ENCODE peak calls at places on chromosomes 2 and 18, in nine cellular contexts. U is activated CD4-positive, alpha-beta T cell treated with anti-CD3 and anti-CD28 coated beads, Interleukin-2, amount 10 ng/mL, durations not matched to agents 7 days and 5 days; I is HTR-8/SVneo; J is endothelial cell of umbilical vein; T is activated T-cell treated with anti-CD3 and anti-CD28 coated beads, Interleukin-2, amount 50 U/mL, for 1 hour; F is amygdala; Z is A549; Y is left kidney; N is GM19239. E is an unnamed sample.

GRCh38 chr18:76213996-76214395 is 281.0 kb downstream of the ZNF516 start:
- DNase-seq in U (no peak), I (no peak), J (no peak), T (no peak), F (no peak), Z (no peak), Y (no peak), N (no peak), E (no peak)

GRCh38 chr2:1900736-1901135 is 156.4 kb upstream of the PXDN start:
- DNase-seq in U (no peak), I (no peak), J (no peak), T (no peak), F (no peak), Z (no peak), Y (peak), N (no peak), E (no peak)

GRCh38 chr2:218983263-218983970 is 1.6 kb downstream of the FEV start:
- DNase-seq in U (no peak), I (no peak), J (no peak), T (no peak), F (no peak), Z (no peak), Y (no peak), N (no peak), E (no peak)

GRCh38 chr2:221549143-221549542 is 23.0 kb downstream of the EPHA4 start:
- DNase-seq in U (no peak), I (no peak), J (no peak), T (no peak), F (no peak), Z (no peak), Y (no peak), N (peak), E (no peak)

GRCh38 chr2:133171396-133172004 is 396.8 kb downstream of the NCKAP5 start:
- DNase-seq in U (peak), I (peak), J (peak), T (no peak), F (no peak), Z (peak), Y (peak), N (peak), E (no peak)

GRCh38 chr2:221943078-221943810 is 355.6 kb downstream of the PAX3 start:
- DNase-seq in U (no peak), I (no peak), J (peak), T (no peak), F (no peak), Z (no peak), Y (peak), N (no peak), E (no peak)

GRCh38 chr2:88711331-88711730 is 19.9 kb downstream of the RPIA start:
- DNase-seq in U (no peak), I (no peak), J (no peak), T (no peak), F (no peak), Z (no peak), Y (no peak), N (no peak), E (no peak)

GRCh38 chr2:215796160-215796559 is 217.2 kb downstream of the MREG start:
- DNase-seq in U (peak), I (no peak), J (peak), T (no peak), F (no peak), Z (no peak), Y (peak), N (no peak), E (no peak)

E was measured in posterior cingulate gyrus.